ENCODE peak calls at places on chromosomes 7 and 10, in ten cellular contexts. E is Right ventricle myocardium inferior; X is left lung; N is activated CD8-positive, alpha-beta T cell treated with anti-CD3 and anti-CD28 coated beads for 36 hours; U is CD4-positive, alpha-beta T cell; S is SK-N-SH treated with all-trans-retinoic acid at 6 μM for 48 hours; L is left cardiac atrium; Q is activated naive CD8-positive, alpha-beta T cell treated with anti-CD3 and anti-CD28 coated beads, Interleukin-2, amount 50 U/mL, for 24 hours; Y is lower lobe of right lung; M is T-helper 17 cell. A is an unnamed sample.

GRCh38 chr7:30713397-30713796 is 31.1 kb upstream of the CRHR2 start:
- ATAC-seq in E (no peak), X (no peak), N (no peak), U (no peak), S (no peak), L (no peak), Q (no peak), Y (no peak), M (no peak), A (no peak)

GRCh38 chr10:31687545-31688482 is 240.8 kb downstream of the ARHGAP12 start:
- ATAC-seq in E (no peak), X (no peak), N (peak; percentile 78), U (peak; percentile 68), S (no peak), L (no peak), Q (peak; percentile 36), Y (no peak), M (no peak), A (peak; percentile 57)

GRCh38 chr7:88357794-88358533 is 51.3 kb upstream of the STEAP4 start:
- ATAC-seq in E (peak; percentile 83), X (peak; percentile 89), N (no peak), U (no peak), S (peak; percentile 77), L (peak; percentile 86), Q (no peak), Y (peak; percentile 87), M (no peak), A (no peak)

GRCh38 chr10:114030140-114030539 is 13.5 kb upstream of the ADRB1 start:
- ATAC-seq in E (no peak), X (no peak), N (no peak), U (no peak), S (no peak), L (no peak), Q (no peak), Y (no peak), M (no peak), A (no peak)

GRCh38 chr10:93006435-93007039 is 54.1 kb upstream of the CYP26C1 start:
- ATAC-seq in E (no peak), X (peak; percentile 78), N (no peak), U (no peak), S (peak; percentile 94), L (peak; percentile 38), Q (no peak), Y (no peak), M (no peak), A (no peak)

GRCh38 chr7:36261019-36261754 is 108.1 kb downstream of the EEPD1 start:
- ATAC-seq in E (no peak), X (no peak), N (peak; percentile 30), U (no peak), S (no peak), L (no peak), Q (no peak), Y (no peak), M (no peak), A (no peak)

GRCh38 chr7:117008849-117009531 is 55.7 kb downstream of the ST7 start:
- ATAC-seq in E (no peak), X (peak; percentile 52), N (peak; percentile 11), U (peak; percentile 70), S (no peak), L (no peak), Q (peak; percentile 22), Y (no peak), M (peak; percentile 79), A (no peak)

GRCh38 chr10:35420827-35421552 is 84.7 kb downstream of the CCNY start:
- ATAC-seq in E (no peak), X (no peak), N (no peak), U (no peak), S (peak; percentile 42), L (peak; percentile 28), Q (no peak), Y (no peak), M (no peak), A (peak; percentile 19)

GRCh38 chr10:22711373-22711772 is 3.0 kb downstream of the PIP4K2A start:
- ATAC-seq in E (no peak), X (no peak), N (no peak), U (no peak), S (no peak), L (no peak), Q (no peak), Y (no peak), M (no peak), A (no peak)

GRCh38 chr7:31782411-31782991 is 95.5 kb downstream of the PPP1R17 start:
- ATAC-seq in E (peak; percentile 58), X (peak; percentile 86), N (peak; percentile 47), U (no peak), S (peak; percentile 99), L (peak; percentile 76), Q (peak; percentile 46), Y (peak; percentile 66), M (peak; percentile 23), A (no peak)

GRCh38 chr10:35889226-35889625 is 247.1 kb upstream of the FZD8 start:
- ATAC-seq in E (no peak), X (no peak), N (no peak), U (no peak), S (no peak), L (no peak), Q (no peak), Y (no peak), M (no peak), A (no peak)

GRCh38 chr7:95471076-95471475 is 14.7 kb upstream of the ASB4 start:
- ATAC-seq in E (no peak), X (no peak), N (no peak), U (no peak), S (no peak), L (no peak), Q (no peak), Y (no peak), M (no peak), A (no peak)

GRCh38 chr10:131176907-131177306 is 134.6 kb downstream of the TCERG1L start:
- ATAC-seq in E (no peak), X (no peak), N (no peak), U (no peak), S (no peak), L (no peak), Q (no peak), Y (no peak), M (no peak), A (no peak)

GRCh38 chr7:3911685-3912084 is 610.6 kb downstream of the SDK1 start:
- ATAC-seq in E (no peak), X (peak; percentile 42), N (peak; percentile 58), U (no peak), S (no peak), L (no peak), Q (peak; percentile 45), Y (no peak), M (no peak), A (no peak)

GRCh38 chr10:74598891-74599566 is 227.4 kb upstream of the KAT6B start:
- ATAC-seq in E (peak; percentile 83), X (peak; percentile 41), N (no peak), U (no peak), S (no peak), L (peak; percentile 68), Q (no peak), Y (no peak), M (no peak), A (no peak)

GRCh38 chr7:157483515-157483914 is 146.7 kb downstream of the DNAJB6 start:
- ATAC-seq in E (no peak), X (no peak), N (no peak), U (no peak), S (no peak), L (no peak), Q (no peak), Y (no peak), M (no peak), A (no peak)

GRCh38 chr10:60722623-60723022 is 55.7 kb upstream of the CDK1 start:
- ATAC-seq in E (no peak), X (no peak), N (no peak), U (no peak), S (no peak), L (no peak), Q (no peak), Y (no peak), M (no peak), A (no peak)

GRCh38 chr7:17097668-17098297 is 200.7 kb upstream of the AHR start:
- ATAC-seq in E (no peak), X (peak; percentile 25), N (no peak), U (no peak), S (no peak), L (peak; percentile 48), Q (no peak), Y (peak; percentile 60), M (no peak), A (no peak)

GRCh38 chr10:88113232-88113631 is 249.8 kb downstream of the PTEN start:
- ATAC-seq in E (peak; percentile 66), X (no peak), N (no peak), U (no peak), S (no peak), L (peak; percentile 21), Q (no peak), Y (no peak), M (no peak), A (no peak)

GRCh38 chr7:99897688-99898357 is 21.0 kb upstream of the OR2AE1 start:
- ATAC-seq in E (no peak), X (no peak), N (peak; percentile 45), U (no peak), S (no peak), L (no peak), Q (peak; percentile 15), Y (no peak), M (no peak), A (no peak)

GRCh38 chr7:105587899-105588690 is 6.8 kb upstream of the EFCAB10 start:
- ATAC-seq in E (no peak), X (no peak), N (peak; percentile 45), U (no peak), S (peak; percentile 15), L (no peak), Q (peak; percentile 76), Y (no peak), M (no peak), A (no peak)

GRCh38 chr10:101123815-101124617 is 7.1 kb upstream of the TLX1 start:
- ATAC-seq in E (no peak), X (no peak), N (peak; percentile 17), U (peak; percentile 7), S (peak; percentile 18), L (no peak), Q (no peak), Y (no peak), M (peak; percentile 27), A (no peak)

GRCh38 chr7:151709141-151710038 is 167.5 kb downstream of the PRKAG2 start:
- ATAC-seq in E (no peak), X (no peak), N (no peak), U (no peak), S (no peak), L (no peak), Q (no peak), Y (no peak), M (no peak), A (no peak)

GRCh38 chr7:155223021-155223420 is 74.7 kb upstream of the INSIG1 start:
- ATAC-seq in E (no peak), X (no peak), N (no peak), U (no peak), S (no peak), L (no peak), Q (no peak), Y (no peak), M (no peak), A (no peak)

GRCh38 chr7:25619963-25620799 is 391.9 kb upstream of the NPVF start:
- ATAC-seq in E (peak; percentile 64), X (no peak), N (peak; percentile 67), U (peak; percentile 79), S (no peak), L (peak; percentile 29), Q (peak; percentile 66), Y (peak; percentile 71), M (peak; percentile 59), A (no peak)

GRCh38 chr7:27825890-27826289 is 85.9 kb downstream of the TAX1BP1 start:
- ATAC-seq in E (peak; percentile 64), X (no peak), N (no peak), U (no peak), S (no peak), L (peak; percentile 47), Q (no peak), Y (no peak), M (no peak), A (no peak)

GRCh38 chr7:105841866-105842265 is 34.5 kb downstream of the ATXN7L1 start:
- ATAC-seq in E (no peak), X (no peak), N (no peak), U (no peak), S (no peak), L (no peak), Q (no peak), Y (no peak), M (no peak), A (no peak)

GRCh38 chr7:105210721-105211205 is 178.0 kb downstream of the SRPK2 start:
- ATAC-seq in E (peak; percentile 85), X (peak; percentile 28), N (no peak), U (no peak), S (no peak), L (peak; percentile 89), Q (peak; percentile 34), Y (peak; percentile 37), M (peak; percentile 62), A (no peak)

A was measured in gastroesophageal sphincter.